ENCODE peak calls at places on chromosomes 6 and 20, in four cellular contexts. Z is GM23248, L is astrocyte, W is GM23338. J is an unnamed sample.

GRCh38 chr20:9256359-9256758 is 187.5 kb downstream of the PLCB4 start:
- DNase-seq in Z (no peak), W (no peak), L (no peak), J (no peak)

GRCh38 chr20:49701313-49701731 is 12.4 kb downstream of the B4GALT5 start:
- DNase-seq in L (no peak), W (no peak), Z (peak; percentile 71), J (no peak)

GRCh38 chr6:33018904-33019303 is 9.5 kb upstream of the HLA-DOA start:
- DNase-seq in Z (peak; percentile 63), W (peak; percentile 6), L (no peak), J (peak; percentile 95)

GRCh38 chr6:45411959-45412358 is 34.2 kb upstream of the SUPT3H start:
- DNase-seq in L (no peak), W (no peak), Z (peak; percentile 30), J (no peak)

GRCh38 chr6:51528556-51528955 is 558.9 kb downstream of the PKHD1 start:
- DNase-seq in W (no peak), L (no peak), Z (no peak), J (no peak)

GRCh38 chr20:21615617-21616080 is 89.8 kb upstream of the PAX1 start:
- DNase-seq in Z (peak; percentile 72), W (peak; percentile 81), L (peak; percentile 4), J (peak; percentile 93)

GRCh38 chr6:137777299-137778075 is 89.6 kb upstream of the TNFAIP3 start:
- DNase-seq in W (no peak), Z (peak; percentile 21), L (no peak), J (no peak)

GRCh38 chr6:30678964-30679726 is 6.3 kb upstream of the DHX16 start:
- DNase-seq in W (peak; percentile 88), Z (peak; percentile 80), L (peak; percentile 47), J (peak; percentile 95)

GRCh38 chr6:75620387-75621304 is 19.0 kb downstream of the SENP6 start:
- DNase-seq in L (peak; percentile 7), Z (no peak), W (no peak), J (no peak)

GRCh38 chr6:19369770-19370169 is 467.4 kb upstream of the ID4 start:
- DNase-seq in Z (no peak), W (peak; percentile 19), L (no peak), J (no peak)

GRCh38 chr20:20824924-20825584 is 112.6 kb upstream of the RALGAPA2 start:
- DNase-seq in L (no peak), Z (peak; percentile 47), W (peak; percentile 89), J (peak; percentile 85)

GRCh38 chr20:13552061-13552460 is 86.7 kb downstream of the TASP1 start:
- DNase-seq in W (no peak), Z (peak; percentile 54), L (peak; percentile 10), J (no peak)

GRCh38 chr6:131161987-131162386 is 26.7 kb downstream of the AKAP7 start:
- DNase-seq in Z (no peak), W (peak; percentile 86), L (no peak), J (no peak)

GRCh38 chr6:28816909-28817807 is 106.6 kb downstream of the TRIM27 start:
- DNase-seq in L (peak; percentile 58), Z (peak; percentile 71), W (peak; percentile 68), J (peak; percentile 68)

GRCh38 chr6:134983823-134984222 is 33.9 kb upstream of the ALDH8A1 start:
- DNase-seq in Z (no peak), W (no peak), L (no peak), J (no peak)

DNA sequence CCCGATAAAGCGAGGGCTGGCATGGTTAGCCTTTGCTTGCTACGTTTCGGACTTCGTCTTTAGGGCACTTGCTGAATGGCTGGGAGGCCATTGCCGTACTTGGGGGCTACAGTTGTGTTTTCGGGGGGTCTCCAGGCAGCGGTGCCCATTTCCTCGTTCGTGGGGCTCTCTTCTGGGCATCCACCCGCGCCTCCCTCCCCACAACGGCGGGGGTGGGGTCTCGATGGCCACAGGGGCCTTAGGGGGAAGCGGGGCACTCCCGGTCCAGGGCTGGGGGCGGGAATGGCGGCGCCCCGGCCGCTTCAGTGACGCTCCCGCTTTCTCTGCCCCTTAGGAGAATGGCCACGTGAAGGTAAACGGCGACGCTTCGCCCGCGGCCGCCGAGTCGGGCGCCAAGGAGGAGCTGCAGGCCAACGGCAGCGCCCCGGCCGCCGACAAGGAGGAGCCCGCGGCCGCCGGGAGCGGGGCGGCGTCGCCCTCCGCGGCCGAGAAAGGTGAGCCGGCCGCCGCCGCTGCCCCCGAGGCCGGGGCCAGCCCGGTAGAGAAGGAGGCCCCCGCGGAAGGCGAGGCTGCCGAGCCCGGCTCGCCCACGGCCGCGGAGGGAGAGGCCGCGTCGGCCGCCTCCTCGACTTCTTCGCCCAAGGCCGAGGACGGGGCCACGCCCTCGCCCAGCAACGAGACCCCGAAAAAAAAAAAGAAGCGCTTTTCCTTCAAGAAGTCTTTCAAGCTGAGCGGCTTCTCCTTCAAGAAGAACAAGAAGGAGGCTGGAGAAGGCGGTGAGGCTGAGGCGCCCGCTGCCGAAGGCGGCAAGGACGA is 2.4 kb downstream of the MARCKS start:
- DNase-seq in W (peak; percentile 46), L (peak; percentile 41), Z (peak; percentile 78), J (no peak)
- H2AFZ ChIP-seq in W (no peak overlapping the region), L (no peak overlapping the region), Z (peak overlapping the region; percentile 27), J (no peak overlapping the region)

DNA sequence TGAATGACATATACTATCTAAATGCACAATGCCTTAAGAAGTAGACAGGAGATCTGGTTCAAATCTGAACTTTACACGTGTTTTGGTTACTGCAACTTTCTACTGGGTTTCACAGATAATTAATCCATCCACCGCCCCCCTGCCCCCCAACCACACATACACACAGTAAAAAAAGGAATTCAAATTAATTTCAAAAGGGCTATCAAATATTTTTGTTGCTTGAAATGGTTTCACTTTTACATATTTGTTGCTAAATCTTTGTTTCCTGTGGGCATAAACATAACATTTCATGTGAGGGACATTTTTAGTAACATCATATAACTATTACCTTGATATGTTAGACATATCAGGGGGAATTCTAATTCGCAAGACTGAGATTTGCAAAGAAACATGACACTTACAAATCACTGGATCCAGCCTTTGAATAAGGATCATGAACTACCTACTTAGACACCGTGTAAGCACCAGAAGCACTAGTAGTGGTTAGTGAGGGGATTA is 7.5 kb downstream of the NEDD9 start:
- DNase-seq in W (no peak), Z (no peak), L (no peak), J (no peak)
- H3K4me3 ChIP-seq in W (no peak overlapping the region), Z (no peak overlapping the region), L (no peak overlapping the region), J (no peak overlapping the region)

GRCh38 chr6:149725785-149726184 is 7.9 kb upstream of the LATS1 start:
- DNase-seq in Z (no peak), L (no peak), W (no peak), J (no peak)

GRCh38 chr6:149733321-149733720 is 13.0 kb downstream of the NUP43 start:
- DNase-seq in Z (no peak), W (no peak), L (no peak), J (no peak)

GRCh38 chr6:149723771-149724417 is 6.0 kb upstream of the LATS1 start:
- DNase-seq in Z (peak; percentile 92), L (peak; percentile 62), W (peak; percentile 70), J (peak; percentile 80)

GRCh38 chr6:149727793-149728498 is 10.0 kb upstream of the LATS1 start:
- DNase-seq in W (no peak), Z (no peak), L (no peak), J (no peak)

DNA sequence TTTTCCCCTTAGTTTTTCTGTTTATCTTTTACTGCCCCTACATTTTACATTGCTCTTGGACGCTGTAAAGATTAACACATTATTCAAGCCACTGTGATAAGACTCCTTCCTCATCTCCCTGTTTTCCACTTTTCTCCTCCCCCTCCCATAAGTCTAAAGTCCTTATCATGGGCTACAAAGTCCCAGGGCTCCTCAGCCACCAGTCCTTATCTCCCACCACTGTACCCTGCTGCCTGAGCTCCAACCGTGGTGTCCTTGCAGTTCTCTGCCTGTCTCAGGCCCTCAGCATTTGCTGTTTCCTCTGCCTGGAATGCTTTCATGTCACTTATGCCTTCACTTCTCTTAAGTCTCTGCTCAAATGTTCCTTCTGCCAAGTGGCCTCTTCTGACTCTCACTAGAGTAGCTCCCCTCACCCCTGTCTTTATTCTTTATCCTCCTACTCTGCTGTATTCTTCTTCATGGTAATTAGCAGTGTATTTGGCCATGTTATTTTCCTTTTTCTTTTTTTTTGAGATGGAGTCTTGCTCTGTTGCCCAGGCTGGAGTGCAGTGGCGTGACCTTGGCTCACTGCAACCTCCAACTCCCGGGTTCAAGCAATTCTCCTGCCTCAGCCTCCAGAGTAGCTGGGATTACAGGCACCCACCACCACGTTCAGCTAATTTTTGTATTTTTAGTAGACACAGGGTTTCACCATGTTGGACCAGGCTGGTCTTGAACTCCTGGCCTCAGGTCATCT is 10.8 kb upstream of the LATS1 start:
- DNase-seq in Z (no peak), W (no peak), L (no peak), J (no peak)
- H2AFZ ChIP-seq in Z (no peak overlapping the region), W (no peak overlapping the region), L (no peak overlapping the region), J (no peak overlapping the region)

GRCh38 chr6:7138921-7139358 is 31.2 kb downstream of the RREB1 start:
- DNase-seq in W (peak; percentile 90), Z (no peak), L (no peak), J (no peak)
- H3K4me3 ChIP-seq in W (no peak overlapping the region), Z (no peak overlapping the region), L (no peak overlapping the region), J (no peak overlapping the region)

GRCh38 chr20:44334709-44335108 is 2.1 kb upstream of the R3HDML start:
- DNase-seq in L (no peak), W (no peak), Z (no peak), J (no peak)
- H2AFZ ChIP-seq in L (no peak overlapping the region), W (no peak overlapping the region), Z (no peak overlapping the region), J (no peak overlapping the region)

DNA sequence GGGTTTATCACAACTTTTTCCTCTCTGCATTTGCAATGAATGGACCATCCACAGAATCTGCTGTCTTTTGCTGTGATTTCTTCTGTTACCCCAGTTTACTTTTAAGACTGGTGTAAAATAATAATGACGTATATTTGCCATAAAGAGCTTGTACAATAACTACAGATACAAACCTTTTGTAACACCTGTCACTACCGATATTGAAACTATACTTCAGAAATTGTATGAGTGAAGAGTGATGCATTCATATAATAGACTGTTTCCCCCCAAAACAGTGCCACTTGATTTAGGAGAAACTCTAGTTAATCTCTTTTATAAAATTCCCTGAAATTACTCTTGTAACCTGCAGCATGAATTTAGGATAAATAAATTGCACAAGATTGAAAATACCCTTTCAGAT is 26.4 kb upstream of the PIM1 start:
- DNase-seq in Z (no peak), W (no peak), L (no peak), J (no peak)
- H3K4me3 ChIP-seq in Z (no peak overlapping the region), W (no peak overlapping the region), L (no peak overlapping the region), J (no peak overlapping the region)

GRCh38 chr6:7827142-7827541 is 83.4 kb downstream of the TXNDC5 start:
- DNase-seq in Z (peak; percentile 69), W (no peak), L (no peak), J (no peak)
- H2AFZ ChIP-seq in Z (peak overlapping the region; percentile 76), W (no peak overlapping the region), L (no peak overlapping the region), J (no peak overlapping the region)

GRCh38 chr6:90413396-90413795 is 116.8 kb upstream of the BACH2 start:
- DNase-seq in W (peak; percentile 38), Z (no peak), L (no peak), J (no peak)
- H3K4me3 ChIP-seq in W (peak overlapping the region; percentile 43), Z (no peak overlapping the region), L (peak overlapping the region; percentile 40), J (no peak overlapping the region)